ENCODE peak calls at places on chromosomes 4 and X, in five cellular contexts. J, B, A, O and F are unnamed samples.

GRCh38 chrX:96433409-96434122 is 251.1 kb upstream of the DIAPH2 start:
- DNase-seq in J (no peak), B (no peak), A (no peak), O (no peak), F (no peak)

GRCh38 chrX:115665122-115665521 is 104.1 kb downstream of the PLS3 start:
- DNase-seq in J (peak), B (no peak), A (no peak), O (no peak), F (no peak)

GRCh38 chrX:15781964-15782711 is 8.1 kb upstream of the ZRSR2 start:
- DNase-seq in J (no peak), B (peak), A (no peak), O (no peak), F (peak)

GRCh38 chr4:105944535-105944934 is 49.3 kb downstream of the NPNT start:
- DNase-seq in J (no peak), B (no peak), A (no peak), O (no peak), F (no peak)

GRCh38 chr4:17770845-17771244 is 10.6 kb downstream of the FAM184B start:
- DNase-seq in J (no peak), B (no peak), A (no peak), O (no peak), F (no peak)

GRCh38 chrX:29143356-29143755 is 556.1 kb downstream of the IL1RAPL1 start:
- DNase-seq in J (no peak), B (no peak), A (no peak), O (no peak), F (no peak)

GRCh38 chr4:4787421-4787820 is 72.0 kb upstream of the MSX1 start:
- DNase-seq in J (no peak), B (no peak), A (no peak), O (no peak), F (no peak)

GRCh38 chrX:38820751-38821150 is 19.5 kb downstream of the MID1IP1 start:
- DNase-seq in J (no peak), B (no peak), A (no peak), O (no peak), F (no peak)

GRCh38 chr4:121353213-121353612 is 27.6 kb downstream of the QRFPR start:
- DNase-seq in J (no peak), B (no peak), A (no peak), O (no peak), F (no peak)

GRCh38 chrX:100413231-100413630 is 3.2 kb upstream of the PCDH19 start:
- DNase-seq in J (no peak), B (peak), A (no peak), O (no peak), F (peak)

GRCh38 chr4:76570141-76570989 is 135.3 kb downstream of the SHROOM3 start:
- DNase-seq in J (peak), B (no peak), A (no peak), O (no peak), F (no peak)

GRCh38 chr4:118997601-118998000 is 108.9 kb downstream of the SYNPO2 start:
- DNase-seq in J (no peak), B (no peak), A (no peak), O (no peak), F (no peak)

GRCh38 chr4:53113433-53114215 is 251.5 kb downstream of the RASL11B start:
- DNase-seq in J (no peak), B (no peak), A (no peak), O (no peak), F (no peak)